ENCODE peak calls at places on chromosomes 1 and 21, in five cellular contexts. One of them, this sample, is unnamed.

GRCh38 chr1:32249831-32250525 is 1.1 kb upstream of the LCK start:
- DNase-seq in uterus: peak
- DNase-seq in IMR-90: peak
- DNase-seq in GM12878: peak
- DNase-seq in transverse colon: peak
- DNase-seq in this sample: no peak

GRCh38 chr1:240492832-240493440 is 119.0 kb downstream of the GREM2 start:
- DNase-seq in uterus: peak
- DNase-seq in IMR-90: peak
- DNase-seq in GM12878: no peak
- DNase-seq in transverse colon: peak
- DNase-seq in this sample: no peak

GRCh38 chr1:240193699-240194098 is 102.0 kb downstream of the FMN2 start:
- DNase-seq in uterus: no peak
- DNase-seq in IMR-90: no peak
- DNase-seq in GM12878: no peak
- DNase-seq in transverse colon: no peak
- DNase-seq in this sample: no peak

GRCh38 chr1:208119225-208119606 is 125.0 kb downstream of the PLXNA2 start:
- DNase-seq in uterus: no peak
- DNase-seq in IMR-90: no peak
- DNase-seq in GM12878: no peak
- DNase-seq in transverse colon: no peak
- DNase-seq in this sample: no peak

GRCh38 chr1:24993871-24994270 is 63.8 kb upstream of the RUNX3 start:
- DNase-seq in uterus: no peak
- DNase-seq in IMR-90: no peak
- DNase-seq in GM12878: no peak
- DNase-seq in transverse colon: no peak
- DNase-seq in this sample: no peak

GRCh38 chr1:65830306-65830705 is 37.6 kb downstream of the PDE4B start:
- DNase-seq in uterus: no peak
- DNase-seq in IMR-90: peak
- DNase-seq in GM12878: no peak
- DNase-seq in transverse colon: no peak
- DNase-seq in this sample: no peak

GRCh38 chr1:14677291-14677690 is 78.8 kb downstream of the KAZN start:
- DNase-seq in uterus: no peak
- DNase-seq in IMR-90: no peak
- DNase-seq in GM12878: no peak
- DNase-seq in transverse colon: no peak
- DNase-seq in this sample: no peak

GRCh38 chr21:34009193-34009592 is 64.2 kb upstream of the MRPS6 start:
- DNase-seq in uterus: no peak
- DNase-seq in IMR-90: no peak
- DNase-seq in GM12878: no peak
- DNase-seq in transverse colon: no peak
- DNase-seq in this sample: no peak

GRCh38 chr1:31335007-31335406 is 37.9 kb downstream of the FABP3 start:
- DNase-seq in uterus: no peak
- DNase-seq in IMR-90: peak
- DNase-seq in GM12878: peak
- DNase-seq in transverse colon: no peak
- DNase-seq in this sample: peak

GRCh38 chr1:1833456-1833855 is 55.2 kb upstream of the NADK start:
- DNase-seq in uterus: no peak
- DNase-seq in IMR-90: no peak
- DNase-seq in GM12878: no peak
- DNase-seq in transverse colon: no peak
- DNase-seq in this sample: no peak

GRCh38 chr1:98420376-98421097 is 241.0 kb upstream of the SNX7 start:
- DNase-seq in uterus: no peak
- DNase-seq in IMR-90: peak
- DNase-seq in GM12878: no peak
- DNase-seq in transverse colon: no peak
- DNase-seq in this sample: no peak

GRCh38 chr21:32370971-32371766 is 21.6 kb downstream of the URB1 start:
- DNase-seq in uterus: no peak
- DNase-seq in IMR-90: peak
- DNase-seq in GM12878: no peak
- DNase-seq in transverse colon: no peak
- DNase-seq in this sample: no peak

GRCh38 chr1:13807213-13807612 is 107.2 kb downstream of the PRDM2 start:
- DNase-seq in uterus: no peak
- DNase-seq in IMR-90: no peak
- DNase-seq in GM12878: no peak
- DNase-seq in transverse colon: peak
- DNase-seq in this sample: no peak

GRCh38 chr1:199612976-199613774 is 414.3 kb upstream of the NR5A2 start:
- DNase-seq in uterus: no peak
- DNase-seq in IMR-90: peak
- DNase-seq in GM12878: no peak
- DNase-seq in transverse colon: no peak
- DNase-seq in this sample: peak

GRCh38 chr1:226738995-226739695 is at the start of gene ITPKB:
- DNase-seq in uterus: peak
- DNase-seq in IMR-90: peak
- DNase-seq in GM12878: no peak
- DNase-seq in transverse colon: peak
- DNase-seq in this sample: peak

GRCh38 chr1:79781261-79781660 is 774.7 kb upstream of the ADGRL4 start:
- DNase-seq in uterus: no peak
- DNase-seq in IMR-90: peak
- DNase-seq in GM12878: no peak
- DNase-seq in transverse colon: no peak
- DNase-seq in this sample: no peak

GRCh38 chr1:179953974-179954493 is 576 bp upstream of the CEP350 start:
- DNase-seq in uterus: peak
- DNase-seq in IMR-90: peak
- DNase-seq in GM12878: no peak
- DNase-seq in transverse colon: peak
- DNase-seq in this sample: no peak

GRCh38 chr1:154420172-154420571 is 15.0 kb downstream of the IL6R start:
- DNase-seq in uterus: peak
- DNase-seq in IMR-90: peak
- DNase-seq in GM12878: no peak
- DNase-seq in transverse colon: peak
- DNase-seq in this sample: peak

GRCh38 chr1:157312270-157312812 is 174.1 kb upstream of the ETV3 start:
- DNase-seq in uterus: peak
- DNase-seq in IMR-90: no peak
- DNase-seq in GM12878: no peak
- DNase-seq in transverse colon: no peak
- DNase-seq in this sample: no peak

GRCh38 chr1:20070357-20070756 is 363 bp downstream of the PLA2G5 start:
- DNase-seq in uterus: no peak
- DNase-seq in IMR-90: no peak
- DNase-seq in GM12878: no peak
- DNase-seq in transverse colon: no peak
- DNase-seq in this sample: no peak

DNA sequence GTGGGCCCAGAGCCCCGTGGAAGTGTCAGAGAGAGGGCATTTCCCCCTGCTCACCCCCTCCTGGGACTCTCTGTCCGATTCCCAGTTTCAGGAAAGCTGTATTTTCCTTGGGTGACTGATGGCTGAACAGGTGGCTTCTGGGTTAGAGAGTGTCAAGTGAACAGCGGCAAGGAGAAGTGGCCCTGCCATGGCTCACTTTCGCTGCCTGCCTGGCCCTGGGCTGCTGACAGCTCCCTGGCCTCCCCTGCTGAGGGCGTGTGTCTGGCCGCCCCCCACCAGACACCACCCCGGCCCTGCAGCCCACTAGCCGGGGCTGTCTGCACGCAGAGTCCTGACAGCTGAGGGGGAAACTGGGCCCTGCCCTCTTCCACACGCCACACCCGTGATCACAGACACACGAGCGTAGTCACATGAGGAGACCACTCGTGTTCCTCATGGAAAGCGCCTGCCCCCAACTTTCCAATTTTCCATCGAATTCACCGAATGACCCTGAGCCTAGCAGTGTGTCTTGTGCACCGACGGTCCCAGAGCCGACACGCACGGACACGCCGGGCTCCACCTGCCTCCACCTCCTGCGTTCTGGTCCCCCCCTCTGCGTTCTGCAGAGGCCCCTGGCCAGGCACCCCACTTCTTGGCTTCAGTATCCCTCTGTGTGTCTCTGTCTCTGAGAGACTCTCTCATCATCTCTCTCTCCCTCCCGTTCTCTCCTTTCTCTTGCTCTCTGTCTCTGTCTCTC is 60.6 kb upstream of the CASZ1 start:
- DNase-seq in uterus: no peak
- DNase-seq in IMR-90: no peak
- DNase-seq in GM12878: no peak
- DNase-seq in transverse colon: no peak
- DNase-seq in this sample: no peak
- TF ChIP-seq POLR2A in uterus: no peak
- TF ChIP-seq POLR2A in IMR-90: no peak
- TF ChIP-seq POLR2A in GM12878: no peak
- TF ChIP-seq POLR2A in transverse colon: no peak
- TF ChIP-seq POLR2A in this sample: no peak

GRCh38 chr21:37365657-37366487 is 701 bp upstream of the DYRK1A start:
- DNase-seq in uterus: peak
- DNase-seq in IMR-90: peak
- DNase-seq in GM12878: no peak
- DNase-seq in transverse colon: peak
- DNase-seq in this sample: peak
- TF ChIP-seq POLR2A in uterus: no peak
- TF ChIP-seq POLR2A in IMR-90: peak
- TF ChIP-seq POLR2A in GM12878: peak
- TF ChIP-seq POLR2A in transverse colon: peak
- TF ChIP-seq POLR2A in this sample: peak

GRCh38 chr1:223142795-223143759 is at the start of gene TLR5:
- DNase-seq in uterus: peak
- DNase-seq in IMR-90: peak
- DNase-seq in GM12878: peak
- DNase-seq in transverse colon: peak
- DNase-seq in this sample: peak
- TF ChIP-seq POLR2A in uterus: no peak
- TF ChIP-seq POLR2A in IMR-90: no peak
- TF ChIP-seq POLR2A in GM12878: peak
- TF ChIP-seq POLR2A in transverse colon: no peak
- TF ChIP-seq POLR2A in this sample: peak

GRCh38 chr1:159979257-159979656 is 25.2 kb upstream of the SLAMF9 start:
- DNase-seq in uterus: no peak
- DNase-seq in IMR-90: peak
- DNase-seq in GM12878: no peak
- DNase-seq in transverse colon: no peak
- DNase-seq in this sample: no peak

GRCh38 chr1:159980076-159980475 is 26.0 kb upstream of the SLAMF9 start:
- DNase-seq in uterus: no peak
- DNase-seq in IMR-90: no peak
- DNase-seq in GM12878: no peak
- DNase-seq in transverse colon: no peak
- DNase-seq in this sample: no peak

GRCh38 chr1:159983681-159984080 is 29.6 kb upstream of the SLAMF9 start:
- DNase-seq in uterus: no peak
- DNase-seq in IMR-90: no peak
- DNase-seq in GM12878: no peak
- DNase-seq in transverse colon: no peak
- DNase-seq in this sample: no peak

GRCh38 chr1:159980786-159981185 is 26.7 kb upstream of the SLAMF9 start:
- DNase-seq in uterus: no peak
- DNase-seq in IMR-90: no peak
- DNase-seq in GM12878: no peak
- DNase-seq in transverse colon: no peak
- DNase-seq in this sample: no peak

DNA sequence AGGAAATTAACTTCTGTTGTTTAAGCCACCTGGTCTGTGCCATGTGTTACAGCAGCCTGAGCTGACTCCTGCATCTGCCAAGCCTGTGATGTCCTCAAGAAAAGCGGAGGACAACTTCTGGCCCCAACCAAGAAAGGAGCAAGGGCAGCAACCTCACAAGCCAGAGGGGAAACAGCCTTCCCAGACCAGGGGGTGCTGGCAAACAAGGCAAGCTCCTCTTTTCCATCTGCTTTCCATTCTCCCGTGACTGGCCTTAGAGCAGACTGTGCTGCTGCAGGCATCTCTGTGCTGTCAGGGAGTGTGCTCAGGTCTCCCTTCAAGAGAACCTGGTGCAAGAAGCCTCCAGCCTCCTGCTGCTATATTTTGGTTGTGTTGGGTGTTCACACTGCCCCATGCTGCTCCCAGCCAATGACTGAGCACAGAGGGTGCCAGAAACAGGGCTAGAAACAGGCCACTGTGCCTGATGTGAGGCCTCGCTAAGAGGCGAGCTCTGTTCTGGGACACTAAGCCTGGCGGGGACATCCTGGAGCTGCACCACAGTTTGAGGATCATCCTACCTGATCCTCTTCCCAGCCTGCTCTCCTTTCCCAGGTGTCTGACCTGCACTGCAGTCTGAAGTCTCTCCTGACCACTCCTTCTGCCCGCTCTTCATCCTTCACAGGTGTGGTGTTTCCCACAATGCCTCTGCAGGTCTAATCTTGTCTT is 27.5 kb upstream of the SLAMF9 start:
- DNase-seq in uterus: no peak
- DNase-seq in IMR-90: no peak
- DNase-seq in GM12878: no peak
- DNase-seq in transverse colon: no peak
- DNase-seq in this sample: no peak
- TF ChIP-seq POLR2A in uterus: no peak
- TF ChIP-seq POLR2A in IMR-90: no peak
- TF ChIP-seq POLR2A in GM12878: no peak
- TF ChIP-seq POLR2A in transverse colon: no peak
- TF ChIP-seq POLR2A in this sample: no peak

GRCh38 chr1:237041795-237042466 is at the start of gene RYR2:
- DNase-seq in uterus: no peak
- DNase-seq in IMR-90: no peak
- DNase-seq in GM12878: no peak
- DNase-seq in transverse colon: no peak
- DNase-seq in this sample: no peak
- TF ChIP-seq POLR2A in uterus: no peak
- TF ChIP-seq POLR2A in IMR-90: no peak
- TF ChIP-seq POLR2A in GM12878: no peak
- TF ChIP-seq POLR2A in transverse colon: no peak
- TF ChIP-seq POLR2A in this sample: no peak

GRCh38 chr21:43659136-43660000 is at the start of the genes HSF2BP and RRP1B:
- DNase-seq in uterus: peak
- DNase-seq in IMR-90: peak
- DNase-seq in GM12878: no peak
- DNase-seq in transverse colon: peak
- DNase-seq in this sample: peak
- TF ChIP-seq POLR2A in uterus: peak
- TF ChIP-seq POLR2A in IMR-90: peak
- TF ChIP-seq POLR2A in GM12878: peak
- TF ChIP-seq POLR2A in transverse colon: peak
- TF ChIP-seq POLR2A in this sample: peak

This sample was measured in H54.